ENCODE peak calls at places on chromosome 17, in six cellular contexts. F, Q, L, M, Z and J are unnamed samples. For H3K9me3, the result is how much of the 10 kb centered on the place peaks cover.

GRCh38 chr17:42315402-42316156 is 27.3 kb downstream of the STAT5A start:
- DNase-seq in F (no peak), Q (no peak), L (no peak), M (no peak), Z (no peak), J (no peak)

GRCh38 chr17:61454932-61455753 is 2.9 kb downstream of the TBX4 start:
- DNase-seq in F (no peak), Q (no peak), L (no peak), M (no peak), Z (peak), J (no peak)

GRCh38 chr17:31629696-31630470 is 229.2 kb downstream of the COPRS start:
- DNase-seq in F (no peak), Q (no peak), L (no peak), M (no peak), Z (no peak), J (no peak)

GRCh38 chr17:80362428-80363119 is 52.4 kb upstream of the ENDOV start:
- DNase-seq in F (no peak), Q (no peak), L (no peak), M (no peak), Z (no peak), J (no peak)

GRCh38 chr17:17718251-17718650 is 37.0 kb downstream of the RAI1 start:
- DNase-seq in F (no peak), Q (no peak), L (no peak), M (no peak), Z (no peak), J (no peak)

GRCh38 chr17:65191805-65192740 is 54.9 kb downstream of the RGS9 start:
- DNase-seq in F (no peak), Q (no peak), L (no peak), M (no peak), Z (no peak), J (no peak)

GRCh38 chr17:48624544-48625501 is 1.3 kb downstream of the HOXB9 start:
- DNase-seq in F (no peak), Q (peak), L (no peak), M (no peak), Z (peak), J (peak)

GRCh38 chr17:59418732-59419166 is 87.3 kb downstream of the YPEL2 start:
- DNase-seq in F (no peak), Q (no peak), L (peak), M (no peak), Z (peak), J (no peak)

GRCh38 chr17:79943354-79944241 is 92.1 kb downstream of the TBC1D16 start:
- DNase-seq in F (no peak), Q (peak), L (peak), M (peak), Z (peak), J (peak)

DNA sequence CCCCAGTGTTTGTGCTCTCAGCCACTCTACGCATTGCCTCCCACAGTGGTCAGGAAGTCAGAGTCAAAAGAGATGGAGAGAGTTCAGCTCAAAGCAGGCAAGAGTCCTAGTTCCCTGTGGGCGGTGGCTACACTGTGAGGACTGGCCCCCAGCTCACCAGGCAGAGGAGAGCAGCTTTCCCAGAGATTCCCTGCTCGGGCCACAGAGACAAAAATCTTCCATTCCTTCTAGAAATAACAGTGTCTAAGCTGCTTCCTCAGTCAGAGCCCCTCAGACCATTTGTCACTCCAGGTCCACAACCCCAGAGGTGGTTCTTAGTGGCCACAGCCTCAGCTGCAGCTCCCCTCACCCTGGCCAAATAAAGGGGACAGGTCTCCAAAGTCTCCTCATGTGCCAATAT is 263.0 kb upstream of the RPL38 start:
- DNase-seq in F (no peak), Q (no peak), L (no peak), M (no peak), Z (peak), J (no peak)
- H3K9me3 ChIP-seq in F (under half), Q (under half), L (under half), M (under half), Z (under half), J (under half)

GRCh38 chr17:51322390-51323029 is 62.2 kb downstream of the UTP18 start:
- DNase-seq in F (no peak), Q (no peak), L (peak), M (no peak), Z (peak), J (no peak)
- TF ChIP-seq CTCF in F (no peak), Q (peak), L (peak), M (no peak), Z (peak), J (no peak)

GRCh38 chr17:15342460-15342859 is 1.1 kb upstream of the TEKT3 start:
- DNase-seq in F (no peak), Q (no peak), L (no peak), M (no peak), Z (no peak), J (no peak)
- H3K9me3 ChIP-seq in F (under half), Q (under half), L (under half), M (under half), Z (under half), J (under half)

GRCh38 chr17:76940738-76941350 is 72.6 kb downstream of the MGAT5B start:
- DNase-seq in F (no peak), Q (no peak), L (peak), M (no peak), Z (peak), J (no peak)
- TF ChIP-seq CTCF in F (no peak), Q (no peak), L (peak), M (no peak), Z (peak), J (no peak)

GRCh38 chr17:27535178-27535928 is 79.1 kb downstream of the KSR1 start:
- DNase-seq in F (no peak), Q (no peak), L (no peak), M (no peak), Z (peak), J (no peak)
- H3K9me3 ChIP-seq in F (under half), Q (under half), L (under half), M (under half), Z (under half), J (under half)

GRCh38 chr17:75922963-75923874 is 17.6 kb downstream of the FBF1 start:
- DNase-seq in F (no peak), Q (no peak), L (no peak), M (no peak), Z (no peak), J (peak)
- TF ChIP-seq CTCF in F (no peak), Q (no peak), L (no peak), M (no peak), Z (no peak), J (no peak)